ENCODE peak calls at places on chromosomes 13 and 19, in five cellular contexts. One of them, this sample, is unnamed.

GRCh38 chr13:39201075-39201630 is 162.9 kb downstream of the NHLRC3 start:
- DNase-seq in GM23338: no peak
- DNase-seq in AG10803: no peak
- DNase-seq in endothelial cell of umbilical vein: no peak
- DNase-seq in GM13976: no peak
- DNase-seq in this sample: no peak

GRCh38 chr13:48210178-48210577 is 22.8 kb upstream of the ITM2B start:
- DNase-seq in GM23338: no peak
- DNase-seq in AG10803: peak; percentile 71
- DNase-seq in endothelial cell of umbilical vein: no peak
- DNase-seq in GM13976: no peak
- DNase-seq in this sample: no peak

GRCh38 chr13:102724923-102725322 is 30.1 kb upstream of the METTL21C start:
- DNase-seq in GM23338: no peak
- DNase-seq in AG10803: peak; percentile 83
- DNase-seq in endothelial cell of umbilical vein: peak; percentile 76
- DNase-seq in GM13976: no peak
- DNase-seq in this sample: no peak

GRCh38 chr19:17235618-17236413 is 9.8 kb downstream of the OCEL1 start:
- DNase-seq in GM23338: peak; percentile 78
- DNase-seq in AG10803: peak; percentile 64
- DNase-seq in endothelial cell of umbilical vein: peak; percentile 80
- DNase-seq in GM13976: peak; percentile 83
- DNase-seq in this sample: peak; percentile 84

GRCh38 chr13:99033814-99034213 is 56.0 kb upstream of the DOCK9 start:
- DNase-seq in GM23338: peak; percentile 51
- DNase-seq in AG10803: peak; percentile 36
- DNase-seq in endothelial cell of umbilical vein: peak; percentile 59
- DNase-seq in GM13976: no peak
- DNase-seq in this sample: no peak

GRCh38 chr13:79070343-79070974 is 335.6 kb downstream of the RBM26 start:
- DNase-seq in GM23338: no peak
- DNase-seq in AG10803: no peak
- DNase-seq in endothelial cell of umbilical vein: no peak
- DNase-seq in GM13976: no peak
- DNase-seq in this sample: no peak

GRCh38 chr13:49374585-49375290 is 69.1 kb downstream of the CAB39L start:
- DNase-seq in GM23338: no peak
- DNase-seq in AG10803: peak; percentile 49
- DNase-seq in endothelial cell of umbilical vein: peak; percentile 5
- DNase-seq in GM13976: peak; percentile 21
- DNase-seq in this sample: no peak

GRCh38 chr19:35124098-35125060 is 8.8 kb downstream of the FXYD3 start:
- DNase-seq in GM23338: peak; percentile 64
- DNase-seq in AG10803: peak; percentile 90
- DNase-seq in endothelial cell of umbilical vein: peak; percentile 89
- DNase-seq in GM13976: peak; percentile 96
- DNase-seq in this sample: peak; percentile 98

GRCh38 chr13:38421590-38422560 is 72.2 kb downstream of the UFM1 start:
- DNase-seq in GM23338: no peak
- DNase-seq in AG10803: no peak
- DNase-seq in endothelial cell of umbilical vein: no peak
- DNase-seq in GM13976: no peak
- DNase-seq in this sample: no peak

GRCh38 chr19:4504874-4505569 is 13.3 kb downstream of the PLIN4 start:
- DNase-seq in GM23338: no peak
- DNase-seq in AG10803: no peak
- DNase-seq in endothelial cell of umbilical vein: no peak
- DNase-seq in GM13976: no peak
- DNase-seq in this sample: no peak

GRCh38 chr13:97945342-97945741 is 8.1 kb upstream of the IPO5 start:
- DNase-seq in GM23338: no peak
- DNase-seq in AG10803: peak; percentile 30
- DNase-seq in endothelial cell of umbilical vein: no peak
- DNase-seq in GM13976: no peak
- DNase-seq in this sample: no peak

GRCh38 chr19:49643466-49643865 is 1.5 kb downstream of the SCAF1 start:
- DNase-seq in GM23338: no peak
- DNase-seq in AG10803: no peak
- DNase-seq in endothelial cell of umbilical vein: no peak
- DNase-seq in GM13976: no peak
- DNase-seq in this sample: no peak

GRCh38 chr19:45154064-45154827 is 6.5 kb downstream of the NKPD1 start:
- DNase-seq in GM23338: no peak
- DNase-seq in AG10803: peak; percentile 50
- DNase-seq in endothelial cell of umbilical vein: peak; percentile 13
- DNase-seq in GM13976: peak; percentile 37
- DNase-seq in this sample: peak; percentile 40

GRCh38 chr13:67278230-67278629 is 48.1 kb upstream of the PCDH9 start:
- DNase-seq in GM23338: no peak
- DNase-seq in AG10803: peak; percentile 95
- DNase-seq in endothelial cell of umbilical vein: no peak
- DNase-seq in GM13976: no peak
- DNase-seq in this sample: no peak

GRCh38 chr13:75687145-75687763 is 51.1 kb downstream of the LMO7 start:
- DNase-seq in GM23338: peak; percentile 75
- DNase-seq in AG10803: peak; percentile 56
- DNase-seq in endothelial cell of umbilical vein: peak; percentile 41
- DNase-seq in GM13976: no peak
- DNase-seq in this sample: no peak

GRCh38 chr13:20869540-20869939 is 33.0 kb downstream of the XPO4 start:
- DNase-seq in GM23338: no peak
- DNase-seq in AG10803: peak; percentile 18
- DNase-seq in endothelial cell of umbilical vein: peak; percentile 30
- DNase-seq in GM13976: no peak
- DNase-seq in this sample: no peak

GRCh38 chr13:80239116-80239515 is 101.8 kb downstream of the SPRY2 start:
- DNase-seq in GM23338: no peak
- DNase-seq in AG10803: no peak
- DNase-seq in endothelial cell of umbilical vein: no peak
- DNase-seq in GM13976: no peak
- DNase-seq in this sample: no peak

GRCh38 chr13:20924758-20925394 is 22.3 kb upstream of the XPO4 start:
- DNase-seq in GM23338: peak; percentile 97
- DNase-seq in AG10803: peak; percentile 78
- DNase-seq in endothelial cell of umbilical vein: peak; percentile 81
- DNase-seq in GM13976: peak; percentile 66
- DNase-seq in this sample: peak; percentile 56

GRCh38 chr19:10228925-10229324 is 2.2 kb downstream of the S1PR2 start:
- DNase-seq in GM23338: peak; percentile 87
- DNase-seq in AG10803: peak; percentile 51
- DNase-seq in endothelial cell of umbilical vein: peak; percentile 18
- DNase-seq in GM13976: peak; percentile 70
- DNase-seq in this sample: peak; percentile 75

GRCh38 chr13:51096131-51096530 is 14.9 kb downstream of the C13orf42 start:
- DNase-seq in GM23338: peak; percentile 11
- DNase-seq in AG10803: no peak
- DNase-seq in endothelial cell of umbilical vein: no peak
- DNase-seq in GM13976: no peak
- DNase-seq in this sample: no peak

GRCh38 chr19:1455002-1455335 is 5.0 kb downstream of the APC2 start:
- DNase-seq in GM23338: no peak
- DNase-seq in AG10803: no peak
- DNase-seq in endothelial cell of umbilical vein: peak; percentile 86
- DNase-seq in GM13976: no peak
- DNase-seq in this sample: no peak

GRCh38 chr19:1452802-1453524 is 3.0 kb downstream of the APC2 start:
- DNase-seq in GM23338: peak; percentile 1
- DNase-seq in AG10803: no peak
- DNase-seq in endothelial cell of umbilical vein: no peak
- DNase-seq in GM13976: no peak
- DNase-seq in this sample: no peak

GRCh38 chr19:1455336-1456120 is 5.6 kb downstream of the APC2 start:
- DNase-seq in GM23338: peak; percentile 100
- DNase-seq in AG10803: peak; percentile 40
- DNase-seq in endothelial cell of umbilical vein: peak; percentile 53
- DNase-seq in GM13976: peak; percentile 84
- DNase-seq in this sample: peak; percentile 89

GRCh38 chr19:1451916-1452801 is 2.2 kb downstream of the APC2 start:
- DNase-seq in GM23338: peak; percentile 79
- DNase-seq in AG10803: no peak
- DNase-seq in endothelial cell of umbilical vein: no peak
- DNase-seq in GM13976: no peak
- DNase-seq in this sample: no peak

GRCh38 chr19:1453525-1454371 is 3.8 kb downstream of the APC2 start:
- DNase-seq in GM23338: peak; percentile 56
- DNase-seq in AG10803: peak; percentile 27
- DNase-seq in endothelial cell of umbilical vein: no peak
- DNase-seq in GM13976: no peak
- DNase-seq in this sample: no peak
- TF ChIP-seq CTCF in GM23338: no peak
- TF ChIP-seq CTCF in AG10803: no peak
- TF ChIP-seq CTCF in endothelial cell of umbilical vein: no peak
- TF ChIP-seq CTCF in GM13976: no peak
- TF ChIP-seq CTCF in this sample: no peak

GRCh38 chr19:18713550-18714117 is 30.2 kb downstream of the CRTC1 start:
- DNase-seq in GM23338: no peak
- DNase-seq in AG10803: no peak
- DNase-seq in endothelial cell of umbilical vein: no peak
- DNase-seq in GM13976: no peak
- DNase-seq in this sample: no peak
- TF ChIP-seq CTCF in GM23338: no peak
- TF ChIP-seq CTCF in AG10803: no peak
- TF ChIP-seq CTCF in endothelial cell of umbilical vein: no peak
- TF ChIP-seq CTCF in GM13976: no peak
- TF ChIP-seq CTCF in this sample: no peak

GRCh38 chr13:25662516-25662915 is 290.7 kb downstream of the ATP8A2 start:
- DNase-seq in GM23338: no peak
- DNase-seq in AG10803: no peak
- DNase-seq in endothelial cell of umbilical vein: no peak
- DNase-seq in GM13976: no peak
- DNase-seq in this sample: no peak

GRCh38 chr13:25657062-25657588 is 285.4 kb downstream of the ATP8A2 start:
- DNase-seq in GM23338: no peak
- DNase-seq in AG10803: no peak
- DNase-seq in endothelial cell of umbilical vein: no peak
- DNase-seq in GM13976: no peak
- DNase-seq in this sample: no peak

GRCh38 chr13:25654332-25654731 is 282.6 kb downstream of the ATP8A2 start:
- DNase-seq in GM23338: no peak
- DNase-seq in AG10803: no peak
- DNase-seq in endothelial cell of umbilical vein: no peak
- DNase-seq in GM13976: no peak
- DNase-seq in this sample: no peak

GRCh38 chr13:25660996-25661395 is 289.2 kb downstream of the ATP8A2 start:
- DNase-seq in GM23338: peak; percentile 22
- DNase-seq in AG10803: no peak
- DNase-seq in endothelial cell of umbilical vein: no peak
- DNase-seq in GM13976: no peak
- DNase-seq in this sample: no peak

GRCh38 chr13:25659091-25659502 is 287.3 kb downstream of the ATP8A2 start:
- DNase-seq in GM23338: no peak
- DNase-seq in AG10803: no peak
- DNase-seq in endothelial cell of umbilical vein: no peak
- DNase-seq in GM13976: no peak
- DNase-seq in this sample: no peak
- TF ChIP-seq CTCF in GM23338: no peak
- TF ChIP-seq CTCF in AG10803: no peak
- TF ChIP-seq CTCF in endothelial cell of umbilical vein: no peak
- TF ChIP-seq CTCF in GM13976: no peak
- TF ChIP-seq CTCF in this sample: no peak

DNA sequence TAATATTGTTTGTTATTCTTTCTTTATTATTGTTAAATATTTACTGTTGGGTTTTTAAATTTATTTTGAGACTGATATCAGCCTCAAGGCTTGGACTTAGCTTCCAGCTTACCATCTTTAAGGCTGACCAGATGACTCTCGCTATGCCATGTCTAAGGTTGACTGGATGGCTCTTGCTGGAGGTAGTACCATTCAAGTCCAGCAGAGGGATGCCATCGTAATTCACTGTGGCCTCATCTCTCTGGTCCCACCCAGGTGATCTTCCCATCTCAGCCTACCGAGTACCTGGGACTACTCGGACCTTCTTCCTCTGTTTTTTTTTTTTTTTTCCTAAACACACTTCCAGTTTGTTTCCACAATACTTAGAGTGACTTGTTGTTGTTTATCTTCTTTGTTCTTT is 41.7 kb upstream of the ZNF91 start:
- DNase-seq in GM23338: peak; percentile 63
- DNase-seq in AG10803: no peak
- DNase-seq in endothelial cell of umbilical vein: no peak
- DNase-seq in GM13976: no peak
- DNase-seq in this sample: no peak
- TF ChIP-seq CTCF in GM23338: peak; percentile 30
- TF ChIP-seq CTCF in AG10803: peak; percentile 28
- TF ChIP-seq CTCF in endothelial cell of umbilical vein: no peak
- TF ChIP-seq CTCF in GM13976: no peak
- TF ChIP-seq CTCF in this sample: peak; percentile 28

GRCh38 chr19:1470864-1471513 is 8.0 kb downstream of the C19orf25 start:
- DNase-seq in GM23338: peak; percentile 84
- DNase-seq in AG10803: no peak
- DNase-seq in endothelial cell of umbilical vein: no peak
- DNase-seq in GM13976: no peak
- DNase-seq in this sample: peak; percentile 70
- TF ChIP-seq CTCF in GM23338: peak; percentile 23
- TF ChIP-seq CTCF in AG10803: no peak
- TF ChIP-seq CTCF in endothelial cell of umbilical vein: no peak
- TF ChIP-seq CTCF in GM13976: no peak
- TF ChIP-seq CTCF in this sample: no peak

GRCh38 chr19:7778081-7778480 is 15.0 kb downstream of the CLEC4M start:
- DNase-seq in GM23338: no peak
- DNase-seq in AG10803: no peak
- DNase-seq in endothelial cell of umbilical vein: no peak
- DNase-seq in GM13976: no peak
- DNase-seq in this sample: no peak

GRCh38 chr19:7779631-7780486 is 16.8 kb downstream of the CLEC4M start:
- DNase-seq in GM23338: no peak
- DNase-seq in AG10803: no peak
- DNase-seq in endothelial cell of umbilical vein: no peak
- DNase-seq in GM13976: no peak
- DNase-seq in this sample: no peak

GRCh38 chr19:7784856-7785255 is 21.8 kb downstream of the CLEC4M start:
- DNase-seq in GM23338: no peak
- DNase-seq in AG10803: no peak
- DNase-seq in endothelial cell of umbilical vein: no peak
- DNase-seq in GM13976: no peak
- DNase-seq in this sample: no peak

GRCh38 chr19:7783991-7784421 is 21.0 kb downstream of the CLEC4M start:
- DNase-seq in GM23338: peak; percentile 46
- DNase-seq in AG10803: peak; percentile 23
- DNase-seq in endothelial cell of umbilical vein: no peak
- DNase-seq in GM13976: no peak
- DNase-seq in this sample: no peak

DNA sequence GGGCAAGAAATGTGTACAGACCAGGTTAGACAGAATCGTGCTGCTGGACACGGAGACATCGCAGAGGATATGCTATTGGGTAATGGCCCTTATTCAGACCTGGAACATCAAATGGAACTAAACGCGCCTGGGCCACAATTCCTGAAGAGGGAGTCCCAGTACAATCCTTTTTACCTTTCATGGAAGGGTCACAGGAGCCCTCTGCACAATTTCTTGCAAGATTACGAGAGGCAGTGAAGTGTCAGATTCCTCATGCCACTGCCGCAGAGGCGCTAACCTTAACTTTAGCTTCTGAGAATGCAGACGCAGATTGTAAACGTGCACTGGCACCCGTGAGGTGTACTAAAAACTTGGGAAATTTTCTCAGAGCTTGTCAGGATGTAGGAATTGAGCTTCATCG is 18.1 kb downstream of the CLEC4M start:
- DNase-seq in GM23338: peak; percentile 42
- DNase-seq in AG10803: no peak
- DNase-seq in endothelial cell of umbilical vein: no peak
- DNase-seq in GM13976: no peak
- DNase-seq in this sample: no peak
- TF ChIP-seq CTCF in GM23338: no peak
- TF ChIP-seq CTCF in AG10803: no peak
- TF ChIP-seq CTCF in endothelial cell of umbilical vein: no peak
- TF ChIP-seq CTCF in GM13976: no peak
- TF ChIP-seq CTCF in this sample: no peak